ENCODE peak calls at places on chromosomes 13 and 19, in four cellular contexts. One of them, this sample, is unnamed.

GRCh38 chr19:50555447-50556235 is 12.6 kb downstream of the LRRC4B start:
- DNase-seq in spleen: no peak
- DNase-seq in adipocyte: no peak
- DNase-seq in heart left ventricle: no peak
- DNase-seq in this sample: no peak

GRCh38 chr19:12126707-12127106 is 13.4 kb downstream of the ZNF20 start:
- DNase-seq in spleen: no peak
- DNase-seq in adipocyte: peak; percentile 26
- DNase-seq in heart left ventricle: no peak
- DNase-seq in this sample: peak; percentile 19

GRCh38 chr19:10654610-10655456 is 687 bp downstream of the ILF3 start:
- DNase-seq in spleen: peak; percentile 92
- DNase-seq in adipocyte: peak; percentile 76
- DNase-seq in heart left ventricle: peak; percentile 45
- DNase-seq in this sample: peak; percentile 53

GRCh38 chr19:860481-861098 is 1.1 kb downstream of the CFD start:
- DNase-seq in spleen: peak; percentile 90
- DNase-seq in adipocyte: peak; percentile 86
- DNase-seq in heart left ventricle: no peak
- DNase-seq in this sample: peak; percentile 44

GRCh38 chr13:35836476-35836875 is 294.7 kb downstream of the DCLK1 start:
- DNase-seq in spleen: no peak
- DNase-seq in adipocyte: no peak
- DNase-seq in heart left ventricle: no peak
- DNase-seq in this sample: no peak

GRCh38 chr19:15404780-15405211 is 14.0 kb downstream of the AKAP8L start:
- DNase-seq in spleen: no peak
- DNase-seq in adipocyte: no peak
- DNase-seq in heart left ventricle: no peak
- DNase-seq in this sample: no peak

GRCh38 chr13:33089311-33089710 is 73.1 kb downstream of the KL start:
- DNase-seq in spleen: no peak
- DNase-seq in adipocyte: no peak
- DNase-seq in heart left ventricle: no peak
- DNase-seq in this sample: no peak

GRCh38 chr13:63541336-63541735 is 2125.7 kb upstream of the PCDH20 start:
- DNase-seq in spleen: no peak
- DNase-seq in adipocyte: no peak
- DNase-seq in heart left ventricle: no peak
- DNase-seq in this sample: no peak

GRCh38 chr19:21569497-21569870 is 64.1 kb downstream of the ZNF429 start:
- DNase-seq in spleen: no peak
- DNase-seq in adipocyte: no peak
- DNase-seq in heart left ventricle: no peak
- DNase-seq in this sample: no peak

GRCh38 chr13:95535243-95535642 is 17.3 kb upstream of the CLDN10 start:
- DNase-seq in spleen: no peak
- DNase-seq in adipocyte: peak; percentile 31
- DNase-seq in heart left ventricle: no peak
- DNase-seq in this sample: peak; percentile 83

GRCh38 chr13:98576215-98576945 is 527 bp downstream of the STK24 start:
- DNase-seq in spleen: peak; percentile 93
- DNase-seq in adipocyte: peak; percentile 73
- DNase-seq in heart left ventricle: peak; percentile 74
- DNase-seq in this sample: peak; percentile 50

GRCh38 chr19:4579389-4579788 is 19.9 kb upstream of the SEMA6B start:
- DNase-seq in spleen: no peak
- DNase-seq in adipocyte: no peak
- DNase-seq in heart left ventricle: no peak
- DNase-seq in this sample: no peak

GRCh38 chr19:4580961-4581380 is 21.5 kb upstream of the SEMA6B start:
- DNase-seq in spleen: no peak
- DNase-seq in adipocyte: no peak
- DNase-seq in heart left ventricle: no peak
- DNase-seq in this sample: no peak

GRCh38 chr19:4578552-4579248 is 19.2 kb upstream of the SEMA6B start:
- DNase-seq in spleen: no peak
- DNase-seq in adipocyte: no peak
- DNase-seq in heart left ventricle: no peak
- DNase-seq in this sample: no peak

GRCh38 chr19:4581381-4582111 is 22.1 kb upstream of the SEMA6B start:
- DNase-seq in spleen: no peak
- DNase-seq in adipocyte: peak; percentile 59
- DNase-seq in heart left ventricle: no peak
- DNase-seq in this sample: no peak

DNA sequence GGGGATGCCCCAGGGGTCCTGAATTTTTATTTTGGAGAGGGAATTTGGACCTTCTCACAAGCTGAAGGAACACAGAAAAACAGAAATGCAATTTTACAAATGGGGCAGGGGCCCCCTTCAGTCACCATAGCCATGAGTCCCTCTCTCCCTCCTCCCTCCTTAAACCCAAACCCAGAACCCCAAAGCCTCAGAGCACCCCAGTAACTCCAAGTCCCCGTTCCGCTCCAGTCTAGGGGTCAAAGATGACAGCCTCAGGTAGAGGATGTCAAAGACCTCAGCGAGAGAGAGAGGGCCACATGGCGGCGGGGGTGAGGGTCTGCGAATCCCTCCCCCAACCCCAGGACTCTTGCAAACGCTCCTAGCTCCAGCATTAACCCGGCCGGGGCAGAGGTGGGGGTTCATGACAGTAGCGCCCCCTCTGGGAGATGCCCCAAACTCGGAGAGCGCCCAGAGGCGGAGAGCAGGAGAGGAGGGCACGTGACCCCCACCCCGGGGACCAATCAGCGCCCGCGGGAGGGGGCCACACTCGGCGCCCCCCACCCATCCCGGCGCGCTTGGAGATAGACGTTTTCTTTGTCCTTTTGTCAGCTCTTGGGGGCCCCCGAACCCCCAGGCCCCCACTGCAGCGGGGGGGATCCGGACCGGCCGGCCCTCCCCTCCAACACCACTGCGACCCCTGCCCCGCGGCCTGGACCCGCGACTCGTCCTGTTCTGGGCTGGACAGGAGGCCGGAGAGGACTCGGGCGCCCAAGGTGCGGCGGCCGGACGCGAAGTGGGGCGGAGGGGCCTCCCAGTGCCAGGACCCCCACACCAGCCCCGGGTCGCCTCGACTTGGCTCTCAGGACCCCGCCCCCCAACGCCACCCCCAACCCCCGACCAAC is 20.8 kb upstream of the SEMA6B start:
- DNase-seq in spleen: no peak
- DNase-seq in adipocyte: no peak
- DNase-seq in heart left ventricle: no peak
- DNase-seq in this sample: no peak
- H3K4me3 ChIP-seq in spleen: peak overlapping the region; percentile 16
- H3K4me3 ChIP-seq in adipocyte: no peak overlapping the region
- H3K4me3 ChIP-seq in heart left ventricle: peak overlapping the region; percentile 54
- H3K4me3 ChIP-seq in this sample: no peak overlapping the region

DNA sequence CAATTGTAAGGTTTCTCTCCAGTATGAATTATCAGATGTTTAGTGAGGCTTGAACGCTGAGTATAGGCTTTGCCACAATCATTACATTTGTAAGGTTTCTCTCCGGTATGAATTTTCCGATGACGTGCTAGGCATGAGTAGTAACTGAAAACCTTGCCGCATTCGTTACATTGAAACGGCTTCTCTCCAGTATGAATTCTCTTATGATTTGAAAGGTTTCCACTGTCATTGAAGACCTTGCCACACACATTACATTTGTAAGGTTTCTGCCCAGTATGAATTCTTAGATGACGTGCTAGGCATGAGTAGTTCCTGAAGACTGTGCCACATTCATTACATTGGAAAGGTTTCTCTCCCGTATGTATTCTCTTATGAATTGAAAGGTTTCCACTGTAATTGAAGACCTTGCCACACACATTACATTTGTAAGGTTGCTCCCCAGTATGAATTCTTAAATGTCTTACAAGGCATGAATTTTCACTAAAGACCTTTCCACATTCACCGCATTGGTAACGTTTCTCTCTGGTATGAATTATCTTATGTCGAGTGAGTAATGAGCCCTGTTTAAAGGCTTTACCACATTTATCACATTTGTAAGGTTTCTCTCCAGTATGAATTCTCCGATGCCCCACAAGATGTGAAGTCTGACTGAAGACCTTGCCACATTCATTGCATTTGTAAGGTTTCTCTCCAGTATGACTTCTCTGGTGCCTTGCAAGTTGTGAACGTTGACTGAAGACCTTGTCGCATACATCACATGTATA is 15.6 kb downstream of the ZNF836 start:
- DNase-seq in spleen: no peak
- DNase-seq in adipocyte: no peak
- DNase-seq in heart left ventricle: no peak
- DNase-seq in this sample: no peak
- H3K9me3 ChIP-seq in spleen: peaks cover 18% of the 10 kb centered on the region
- H3K9me3 ChIP-seq in adipocyte: peaks cover 99% of the 10 kb centered on the region
- H3K9me3 ChIP-seq in heart left ventricle: peaks cover 40% of the 10 kb centered on the region
- H3K9me3 ChIP-seq in this sample: peaks cover 61% of the 10 kb centered on the region

DNA sequence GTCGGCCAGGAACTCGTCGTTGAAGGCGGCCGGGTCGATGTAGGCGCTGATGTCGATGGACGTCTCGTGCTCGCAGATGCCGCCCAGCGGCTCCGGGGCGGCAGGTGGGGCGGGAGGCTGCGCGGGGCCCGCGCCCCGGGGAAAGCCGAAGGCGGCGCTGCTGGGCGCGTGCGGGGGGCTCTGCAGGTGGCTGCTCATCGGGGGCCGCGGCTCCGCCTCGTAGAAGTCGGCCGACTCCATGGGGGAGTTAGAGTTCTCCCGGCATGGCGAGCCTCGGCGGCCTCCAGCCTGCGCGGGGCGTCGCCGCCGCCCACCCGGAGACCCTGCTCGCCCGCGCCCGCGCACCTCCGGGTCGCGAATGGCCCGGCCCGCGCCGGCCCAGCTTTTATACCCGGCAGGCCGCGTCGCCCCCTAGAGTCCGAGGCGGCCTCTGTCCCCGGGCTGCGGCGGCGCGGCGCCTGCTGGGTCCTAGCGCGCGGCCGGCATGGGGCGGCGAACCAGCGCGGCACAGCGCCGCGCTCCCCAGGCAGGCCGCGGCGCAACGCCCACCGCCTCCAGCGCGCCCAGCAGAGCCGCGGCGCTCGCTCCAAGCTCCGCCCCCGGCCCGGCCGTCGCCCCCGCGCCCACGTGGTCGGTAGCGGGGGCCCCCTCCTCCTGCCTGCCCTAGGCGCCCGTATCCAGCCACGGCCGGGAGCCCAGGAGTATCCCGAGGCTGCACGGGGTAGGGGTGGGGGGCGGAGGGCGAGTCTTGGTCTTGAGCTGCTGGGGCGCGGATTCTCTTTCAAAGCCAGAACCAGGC is at the start of gene CEBPA:
- DNase-seq in spleen: peak; percentile 95
- DNase-seq in adipocyte: peak; percentile 91
- DNase-seq in heart left ventricle: peak; percentile 74
- DNase-seq in this sample: peak; percentile 90
- H3K27me3 ChIP-seq in spleen: peaks cover 77% of the 10 kb centered on the region
- H3K27me3 ChIP-seq in adipocyte: no peaks in the 10 kb centered on the region
- H3K27me3 ChIP-seq in heart left ventricle: peaks cover 24% of the 10 kb centered on the region
- H3K27me3 ChIP-seq in this sample: peaks cover 11% of the 10 kb centered on the region

GRCh38 chr19:46490774-46491173 is 4.9 kb downstream of the PNMA8B start:
- DNase-seq in spleen: no peak
- DNase-seq in adipocyte: no peak
- DNase-seq in heart left ventricle: no peak
- DNase-seq in this sample: no peak

GRCh38 chr19:46493236-46494114 is 2.2 kb downstream of the PNMA8B start:
- DNase-seq in spleen: peak; percentile 80
- DNase-seq in adipocyte: no peak
- DNase-seq in heart left ventricle: peak; percentile 56
- DNase-seq in this sample: no peak

GRCh38 chr19:46494115-46494935 is 1.3 kb downstream of the PNMA8B start:
- DNase-seq in spleen: no peak
- DNase-seq in adipocyte: no peak
- DNase-seq in heart left ventricle: no peak
- DNase-seq in this sample: no peak

GRCh38 chr19:46491975-46492682 is 3.5 kb downstream of the PNMA8B start:
- DNase-seq in spleen: no peak
- DNase-seq in adipocyte: no peak
- DNase-seq in heart left ventricle: no peak
- DNase-seq in this sample: no peak

DNA sequence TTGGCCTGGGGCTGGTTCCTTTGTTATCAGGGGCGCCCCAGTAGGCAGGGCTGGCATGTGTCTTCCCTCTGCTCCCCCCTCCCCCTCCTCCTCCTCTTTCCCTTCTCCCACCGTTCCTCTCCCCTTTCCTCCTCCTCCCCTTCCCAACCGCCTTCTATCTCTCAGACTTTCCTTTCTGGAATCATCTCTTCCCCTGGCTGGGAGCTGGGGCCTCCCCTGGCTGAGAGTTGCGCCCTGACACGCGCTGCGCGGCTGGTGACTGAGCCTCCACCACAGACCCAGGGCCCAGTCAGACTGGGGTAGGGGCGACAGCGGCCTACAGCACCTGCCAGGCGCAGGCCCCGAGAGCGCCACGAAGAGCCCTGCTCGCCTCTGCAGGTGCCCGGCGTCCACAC is 2.8 kb downstream of the PNMA8B start:
- DNase-seq in spleen: no peak
- DNase-seq in adipocyte: no peak
- DNase-seq in heart left ventricle: no peak
- DNase-seq in this sample: no peak
- H3K4me3 ChIP-seq in spleen: peak overlapping the region; percentile 19
- H3K4me3 ChIP-seq in adipocyte: peak overlapping the region; percentile 41
- H3K4me3 ChIP-seq in heart left ventricle: peak overlapping the region; percentile 62
- H3K4me3 ChIP-seq in this sample: no peak overlapping the region

GRCh38 chr13:19362946-19363510 is 181.4 kb upstream of the TUBA3C start:
- DNase-seq in spleen: no peak
- DNase-seq in adipocyte: no peak
- DNase-seq in heart left ventricle: no peak
- DNase-seq in this sample: no peak
- H3K9me3 ChIP-seq in spleen: no peaks in the 10 kb centered on the region
- H3K9me3 ChIP-seq in adipocyte: no peaks in the 10 kb centered on the region
- H3K9me3 ChIP-seq in heart left ventricle: no peaks in the 10 kb centered on the region
- H3K9me3 ChIP-seq in this sample: no peaks in the 10 kb centered on the region

GRCh38 chr19:56099638-56100539 is 21.2 kb downstream of the ZNF787 start:
- DNase-seq in spleen: peak; percentile 66
- DNase-seq in adipocyte: no peak
- DNase-seq in heart left ventricle: no peak
- DNase-seq in this sample: no peak
- H3K27me3 ChIP-seq in spleen: no peaks in the 10 kb centered on the region
- H3K27me3 ChIP-seq in adipocyte: no peaks in the 10 kb centered on the region
- H3K27me3 ChIP-seq in heart left ventricle: no peaks in the 10 kb centered on the region
- H3K27me3 ChIP-seq in this sample: no peaks in the 10 kb centered on the region

GRCh38 chr13:114140131-114140908 is 7.9 kb upstream of the RASA3 start:
- DNase-seq in spleen: peak; percentile 80
- DNase-seq in adipocyte: no peak
- DNase-seq in heart left ventricle: no peak
- DNase-seq in this sample: no peak

GRCh38 chr13:114142137-114142550 is 9.7 kb upstream of the RASA3 start:
- DNase-seq in spleen: no peak
- DNase-seq in adipocyte: no peak
- DNase-seq in heart left ventricle: no peak
- DNase-seq in this sample: no peak

GRCh38 chr13:114142640-114143490 is 10.4 kb upstream of the RASA3 start:
- DNase-seq in spleen: peak; percentile 92
- DNase-seq in adipocyte: no peak
- DNase-seq in heart left ventricle: no peak
- DNase-seq in this sample: no peak

GRCh38 chr13:114141261-114141996 is 9.0 kb upstream of the RASA3 start:
- DNase-seq in spleen: peak; percentile 38
- DNase-seq in adipocyte: no peak
- DNase-seq in heart left ventricle: no peak
- DNase-seq in this sample: no peak

GRCh38 chr13:114140909-114141255 is 8.5 kb upstream of the RASA3 start:
- DNase-seq in spleen: peak; percentile 84
- DNase-seq in adipocyte: no peak
- DNase-seq in heart left ventricle: no peak
- DNase-seq in this sample: no peak
- H3K4me3 ChIP-seq in spleen: no peak overlapping the region
- H3K4me3 ChIP-seq in adipocyte: no peak overlapping the region
- H3K4me3 ChIP-seq in heart left ventricle: no peak overlapping the region
- H3K4me3 ChIP-seq in this sample: no peak overlapping the region

GRCh38 chr19:36547001-36547732 is 19.1 kb upstream of the ZNF260 start:
- DNase-seq in spleen: no peak
- DNase-seq in adipocyte: no peak
- DNase-seq in heart left ventricle: no peak
- DNase-seq in this sample: no peak
- H3K9me3 ChIP-seq in spleen: peaks cover 64% of the 10 kb centered on the region
- H3K9me3 ChIP-seq in adipocyte: peaks cover 100% of the 10 kb centered on the region
- H3K9me3 ChIP-seq in heart left ventricle: peaks cover 98% of the 10 kb centered on the region
- H3K9me3 ChIP-seq in this sample: peaks cover 70% of the 10 kb centered on the region

This sample was measured in MG63.